ENCODE peak calls at places on chromosomes 6 and 20, in eight cellular contexts. V is suprapubic skin, H is sigmoid colon, N is esophagus muscularis mucosa, S is stomach, K is transverse colon, O is H1, D is K562. I is an unnamed sample.

GRCh38 chr6:138588805-138589434 is 89.6 kb upstream of the NHSL1 start:
- DNase-seq in V (no peak), H (peak), N (no peak), S (peak), K (peak), O (peak), D (peak), I (peak)

GRCh38 chr6:154002894-154003293 is 36.1 kb upstream of the OPRM1 start:
- DNase-seq in V (no peak), H (no peak), N (no peak), S (no peak), K (no peak), O (no peak), D (no peak), I (no peak)

GRCh38 chr6:3195695-3196497 is 31.6 kb downstream of the TUBB2B start:
- DNase-seq in V (no peak), H (no peak), N (no peak), S (no peak), K (no peak), O (peak), D (peak), I (no peak)

GRCh38 chr6:121651420-121651819 is 216.0 kb downstream of the GJA1 start:
- DNase-seq in V (no peak), H (no peak), N (no peak), S (no peak), K (no peak), O (no peak), D (no peak), I (no peak)

GRCh38 chr20:11686900-11687543 is 230.7 kb upstream of the BTBD3 start:
- DNase-seq in V (no peak), H (peak), N (no peak), S (peak), K (peak), O (peak), D (no peak), I (peak)

GRCh38 chr6:110140650-110141049 is 38.8 kb downstream of the WASF1 start:
- DNase-seq in V (no peak), H (no peak), N (no peak), S (no peak), K (no peak), O (no peak), D (peak), I (no peak)

GRCh38 chr6:109015185-109015584 is 79.5 kb downstream of the SESN1 start:
- DNase-seq in V (no peak), H (no peak), N (no peak), S (no peak), K (no peak), O (no peak), D (no peak), I (no peak)

GRCh38 chr6:13302751-13303667 is 25.3 kb downstream of the TBC1D7 start:
- DNase-seq in V (peak), H (peak), N (peak), S (peak), K (peak), O (peak), D (peak), I (peak)

GRCh38 chr6:43608310-43608763 is 20.7 kb downstream of the GTPBP2 start:
- DNase-seq in V (no peak), H (no peak), N (no peak), S (peak), K (peak), O (peak), D (peak), I (no peak)

GRCh38 chr6:158972241-158973233 is 27.5 kb downstream of the RSPH3 start:
- DNase-seq in V (no peak), H (no peak), N (no peak), S (no peak), K (no peak), O (no peak), D (peak), I (no peak)

DNA sequence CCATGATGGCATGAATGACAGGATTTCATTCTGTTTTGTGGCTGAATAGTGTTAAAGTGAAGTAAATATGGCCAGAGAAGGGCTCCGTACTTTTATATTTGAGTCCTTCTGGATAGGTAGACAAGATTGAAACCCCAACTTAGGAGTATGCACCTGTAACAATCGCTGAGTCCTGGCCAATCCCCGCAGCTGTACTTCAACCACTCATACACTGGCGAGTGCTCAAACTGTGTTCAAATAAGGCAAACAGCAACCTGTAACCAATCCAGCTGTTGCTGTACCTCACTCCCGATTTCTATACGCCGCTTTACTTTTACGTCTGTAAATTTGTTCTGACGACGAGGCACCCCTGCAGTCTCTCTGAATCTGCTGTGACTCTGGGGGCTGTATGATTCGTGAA is 6.7 kb downstream of the TTLL2 start:
- DNase-seq in V (no peak), H (no peak), N (no peak), S (peak), K (no peak), O (no peak), D (no peak), I (peak)
- TF ChIP-seq EP300 in V (no peak), H (no peak), N (no peak), S (no peak), K (no peak), O (no peak), D (no peak), I (no peak)

DNA sequence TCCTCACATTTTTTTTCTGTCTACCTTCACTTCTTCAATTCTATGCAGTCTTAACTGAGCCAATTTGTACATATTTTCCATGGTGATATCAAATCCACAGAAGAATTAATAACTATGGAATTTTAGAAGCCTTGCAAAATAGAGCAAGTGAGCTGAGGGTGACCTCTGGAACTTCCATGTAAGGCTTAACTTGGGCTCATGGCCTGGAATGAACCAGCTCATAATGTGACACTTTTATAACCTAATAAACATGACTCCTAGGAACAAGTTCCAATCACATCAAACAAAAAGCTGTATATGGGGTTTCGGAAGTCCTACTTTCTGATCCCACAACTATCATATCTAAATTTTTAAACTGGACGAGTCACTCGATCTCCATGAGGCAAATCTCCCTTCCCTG is 232.4 kb downstream of the FOXA2 start:
- DNase-seq in V (no peak), H (no peak), N (peak), S (no peak), K (peak), O (no peak), D (no peak), I (no peak)
- TF ChIP-seq POLR2AphosphoS5 in V (no peak), H (no peak), N (no peak), S (no peak), K (peak), O (no peak), D (no peak), I (no peak)

DNA sequence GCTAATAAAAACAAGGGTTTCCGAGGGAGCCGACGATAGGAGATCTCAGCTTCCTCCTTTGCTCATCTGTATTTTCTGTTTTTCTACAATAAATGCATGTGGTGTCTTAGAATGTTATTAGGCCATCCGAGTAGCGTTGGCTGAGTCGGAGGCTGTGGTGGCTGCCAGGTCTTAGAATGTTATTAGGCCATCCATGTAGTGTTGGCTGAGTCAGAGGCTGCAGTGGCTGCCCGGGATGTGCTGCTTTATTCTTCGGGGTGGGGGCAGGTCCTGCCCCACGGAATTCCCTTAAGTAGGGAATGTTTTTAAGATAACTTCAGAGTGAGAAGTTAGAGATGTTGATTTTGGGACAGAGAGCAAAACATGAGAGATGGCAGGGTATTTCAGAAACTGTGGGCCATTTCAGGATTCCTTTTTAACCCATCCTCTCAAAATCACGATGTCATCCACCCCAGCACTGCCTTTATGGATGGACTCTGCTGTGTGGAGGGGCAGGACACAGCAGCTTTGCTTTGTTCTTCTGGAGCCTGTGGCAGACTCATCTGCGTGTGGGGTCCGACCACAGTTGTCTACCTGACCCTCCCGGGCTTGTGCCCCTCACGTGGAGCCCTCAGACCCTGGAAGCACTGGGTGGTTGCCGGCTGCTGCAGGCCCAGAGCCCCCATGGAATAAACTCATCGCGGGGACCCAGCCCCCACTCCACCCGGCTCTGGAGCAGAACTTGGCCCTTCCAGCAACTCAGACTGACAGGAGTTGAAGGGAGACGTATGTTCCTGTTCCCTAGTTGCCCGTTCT is 20.4 kb downstream of the OSBPL2 start:
- DNase-seq in V (no peak), H (peak), N (no peak), S (no peak), K (no peak), O (no peak), D (no peak), I (no peak)
- TF ChIP-seq EP300 in V (no peak), H (no peak), N (no peak), S (no peak), K (no peak), O (no peak), D (no peak), I (no peak)

DNA sequence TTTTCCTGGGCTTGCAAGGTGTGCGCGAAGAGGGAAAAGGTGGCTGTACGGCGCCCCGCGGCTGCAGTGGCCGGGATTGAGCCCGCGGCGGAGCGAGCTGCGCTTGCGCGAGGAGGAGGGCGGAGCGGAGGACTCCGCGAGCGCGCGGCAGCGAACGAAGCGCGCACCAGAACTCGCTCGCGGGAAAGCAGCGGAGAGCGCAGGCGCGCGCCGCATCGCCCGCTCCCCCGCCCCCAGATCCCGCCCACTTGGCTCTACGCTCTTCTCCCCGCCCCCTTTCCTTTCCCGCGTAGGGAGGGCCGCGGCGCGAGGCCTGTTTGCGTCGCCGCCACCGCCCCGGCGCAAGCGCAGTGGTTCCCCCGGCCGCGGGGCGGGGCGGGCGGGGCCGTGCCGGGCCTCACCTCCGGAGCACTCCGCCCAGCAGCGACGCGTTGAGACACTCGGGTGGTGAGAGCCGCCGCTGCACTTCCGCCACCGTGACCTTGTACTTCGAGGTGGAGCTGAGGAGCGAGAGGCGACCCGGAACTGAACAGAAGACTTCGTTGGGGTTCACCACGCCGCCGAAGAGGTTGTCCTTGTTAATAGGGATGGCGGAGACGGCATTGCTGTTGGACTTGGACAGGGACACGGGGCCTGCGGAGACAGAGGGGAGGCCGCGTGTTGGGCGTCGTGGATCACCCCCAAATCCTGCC is 10.6 kb downstream of the TFAP2A start:
- DNase-seq in V (no peak), H (peak), N (peak), S (peak), K (peak), O (peak), D (peak), I (peak)
- TF ChIP-seq POLR2AphosphoS5 in V (no peak), H (peak), N (peak), S (peak), K (no peak), O (peak), D (peak), I (no peak)

DNA sequence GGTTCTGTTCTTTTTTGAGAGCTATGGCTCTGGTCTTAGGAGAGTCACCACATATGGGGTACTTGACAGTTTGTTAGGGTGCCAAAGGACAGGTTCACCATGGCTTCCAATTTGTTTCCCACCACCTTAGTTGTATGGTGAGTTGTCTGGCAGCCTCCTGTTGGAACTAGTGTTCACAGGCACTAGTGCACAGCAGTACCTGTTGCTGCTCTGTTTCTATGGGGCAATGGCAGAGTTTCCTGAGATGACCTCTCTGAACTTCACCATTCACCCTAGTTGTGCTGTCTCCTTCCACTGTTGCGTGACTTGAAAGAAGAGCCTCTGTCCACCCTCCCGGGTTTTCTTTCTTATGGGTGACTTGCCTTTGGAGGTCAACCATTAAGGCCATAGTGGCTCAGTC is 129.1 kb downstream of the JARID2 start:
- DNase-seq in V (no peak), H (no peak), N (no peak), S (no peak), K (no peak), O (no peak), D (no peak), I (no peak)
- TF ChIP-seq EP300 in V (no peak), H (no peak), N (no peak), S (no peak), K (no peak), O (no peak), D (no peak), I (no peak)

GRCh38 chr6:37131960-37132253 is 38.0 kb upstream of the PIM1 start:
- DNase-seq in V (no peak), H (no peak), N (no peak), S (no peak), K (no peak), O (no peak), D (no peak), I (no peak)

GRCh38 chr6:37136821-37137200 is 33.1 kb upstream of the PIM1 start:
- DNase-seq in V (no peak), H (no peak), N (no peak), S (no peak), K (no peak), O (no peak), D (no peak), I (no peak)

GRCh38 chr6:37135835-37136694 is 33.9 kb upstream of the PIM1 start:
- DNase-seq in V (no peak), H (no peak), N (no peak), S (no peak), K (no peak), O (no peak), D (no peak), I (no peak)

GRCh38 chr6:37137201-37137880 is 32.6 kb upstream of the PIM1 start:
- DNase-seq in V (no peak), H (peak), N (no peak), S (no peak), K (no peak), O (peak), D (peak), I (no peak)

GRCh38 chr6:37134622-37135191 is 35.2 kb upstream of the PIM1 start:
- DNase-seq in V (no peak), H (peak), N (no peak), S (peak), K (peak), O (no peak), D (no peak), I (peak)
- TF ChIP-seq POLR2AphosphoS5 in V (no peak), H (no peak), N (peak), S (peak), K (peak), O (no peak), D (no peak), I (peak)

GRCh38 chr20:62025394-62025793 is 40.3 kb downstream of the TAF4 start:
- DNase-seq in V (no peak), H (no peak), N (no peak), S (no peak), K (no peak), O (no peak), D (no peak), I (no peak)
- TF ChIP-seq EP300 in V (no peak), H (no peak), N (no peak), S (no peak), K (no peak), O (no peak), D (no peak), I (no peak)

DNA sequence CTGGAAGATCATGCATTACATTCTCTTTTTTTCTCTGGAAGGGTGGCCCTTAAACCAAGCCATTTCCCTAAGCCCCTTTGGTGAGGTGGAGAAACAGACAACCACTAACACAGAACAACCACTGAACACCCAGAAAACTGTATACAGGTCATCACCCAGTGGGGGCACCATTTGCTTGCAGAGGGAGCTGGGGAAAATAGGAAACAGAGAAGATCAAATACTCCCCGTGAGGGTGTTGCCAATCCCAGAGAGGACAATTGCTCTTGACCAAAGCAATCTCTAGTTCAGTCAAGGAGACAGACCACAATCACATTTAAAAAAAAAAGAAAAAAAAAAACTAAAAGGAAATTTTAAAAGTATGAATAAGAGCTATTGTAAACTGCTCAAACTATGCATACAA is 865 bp upstream of the DAAM2 start:
- DNase-seq in V (no peak), H (no peak), N (peak), S (no peak), K (no peak), O (no peak), D (no peak), I (no peak)
- TF ChIP-seq POLR2AphosphoS5 in V (no peak), H (no peak), N (no peak), S (no peak), K (no peak), O (no peak), D (no peak), I (no peak)